ENCODE peak calls at places on chromosomes 4 and X, in four cellular contexts. E is hippocampal formation; B is CD8-positive, alpha-beta memory T cell; O is stimulated activated CD4-positive, alpha-beta T cell treated with anti-CD3 and anti-CD28 coated beads, Interleukin-2, amount 100 ng/mL, for 4 hours. L is an unnamed sample.

GRCh38 chrX:112677167-112677566 is 2.6 kb downstream of the LHFPL1 start:
- DNase-seq in B (no peak), E (no peak), O (no peak), L (no peak)

GRCh38 chr4:186900232-186900900 is 176.7 kb upstream of the FAT1 start:
- DNase-seq in O (no peak), E (no peak), B (no peak), L (no peak)

GRCh38 chrX:38768079-38768478 is 33.2 kb upstream of the MID1IP1 start:
- DNase-seq in B (no peak), O (no peak), E (peak; percentile 4), L (no peak)

GRCh38 chr4:109998867-109999303 is 86.2 kb downstream of the EGF start:
- DNase-seq in E (peak; percentile 68), B (no peak), O (no peak), L (no peak)

GRCh38 chr4:8316251-8316771 is 46.8 kb downstream of the HTRA3 start:
- DNase-seq in O (no peak), E (no peak), B (no peak), L (no peak)

GRCh38 chr4:37827030-37827705 is 682 bp downstream of the PGM2 start:
- DNase-seq in O (no peak), B (no peak), E (no peak), L (peak; percentile 26)

GRCh38 chr4:153757407-153757806 is 2.4 kb downstream of the RNF175 start:
- DNase-seq in E (no peak), O (no peak), B (no peak), L (no peak)

GRCh38 chr4:20172070-20172760 is 79.5 kb upstream of the SLIT2 start:
- DNase-seq in B (no peak), E (no peak), O (no peak), L (no peak)

GRCh38 chr4:42655248-42655647 is 1.7 kb downstream of the ATP8A1 start:
- DNase-seq in B (no peak), O (no peak), E (no peak), L (no peak)

GRCh38 chrX:67610282-67610681 is 66.5 kb downstream of the AR start:
- DNase-seq in B (no peak), E (no peak), O (no peak), L (no peak)

GRCh38 chr4:2330119-2331042 is 68.5 kb upstream of the MXD4 start:
- DNase-seq in B (no peak), O (no peak), E (no peak), L (no peak)